ENCODE peak calls at places on chromosomes 6 and 20, in four cellular contexts. C is amniotic stem cell, L is SK-N-DZ, B is cardiac muscle cell. D is an unnamed sample.

GRCh38 chr6:162491637-162492036 is 235.9 kb downstream of the PRKN start:
- DNase-seq in L (no peak), C (no peak), B (peak; percentile 52), D (no peak)

GRCh38 chr6:135832186-135832585 is 19.3 kb upstream of the PDE7B start:
- DNase-seq in C (no peak), B (no peak), L (no peak), D (no peak)

GRCh38 chr6:74087898-74088297 is 391.9 kb downstream of the CD109 start:
- DNase-seq in B (no peak), C (no peak), L (no peak), D (no peak)

GRCh38 chr20:36700438-36700837 is 45.5 kb downstream of the NDRG3 start:
- DNase-seq in B (no peak), C (no peak), L (peak; percentile 45), D (no peak)

GRCh38 chr6:168131464-168132415 is 52.7 kb upstream of the FRMD1 start:
- DNase-seq in C (no peak), L (no peak), B (peak; percentile 21), D (no peak)

GRCh38 chr6:24753545-24753944 is 21.2 kb upstream of the GMNN start:
- DNase-seq in L (no peak), C (no peak), B (no peak), D (no peak)

GRCh38 chr6:109290143-109290931 is 91.9 kb downstream of the CD164 start:
- DNase-seq in C (no peak), B (no peak), L (no peak), D (no peak)

GRCh38 chr20:63371346-63371865 is 10.3 kb upstream of the CHRNA4 start:
- DNase-seq in C (no peak), B (no peak), L (no peak), D (no peak)

GRCh38 chr6:167856999-167857660 is 30.4 kb downstream of the AFDN start:
- DNase-seq in B (peak; percentile 49), C (no peak), L (peak; percentile 27), D (no peak)

GRCh38 chr20:3172126-3172932 is 1.0 kb downstream of the LZTS3 start:
- DNase-seq in L (no peak), B (no peak), C (no peak), D (no peak)

GRCh38 chr6:157181649-157182048 is 141.7 kb downstream of the TMEM242 start:
- DNase-seq in L (no peak), B (no peak), C (no peak), D (no peak)

GRCh38 chr20:56247954-56248782 is at the start of gene MC3R:
- DNase-seq in C (no peak), L (peak; percentile 55), B (peak; percentile 2), D (no peak)

GRCh38 chr6:69617163-69617562 is 179.6 kb downstream of the LMBRD1 start:
- DNase-seq in B (no peak), C (no peak), L (no peak), D (no peak)

GRCh38 chr20:59571591-59572314 is 32.6 kb upstream of the PHACTR3 start:
- DNase-seq in B (peak; percentile 59), C (peak; percentile 56), L (peak; percentile 86), D (no peak)

GRCh38 chr20:63740070-63740500 is 509 bp downstream of the SLC2A4RG start:
- DNase-seq in B (peak; percentile 64), L (no peak), C (no peak), D (no peak)

GRCh38 chr6:135883045-135883444 is 31.5 kb downstream of the PDE7B start:
- DNase-seq in C (no peak), B (no peak), L (no peak), D (no peak)

GRCh38 chr6:157832250-157832967 is 9.4 kb downstream of the SNX9 start:
- DNase-seq in B (no peak), C (no peak), L (no peak), D (no peak)

GRCh38 chr20:19460386-19460785 is 247.9 kb downstream of the SLC24A3 start:
- DNase-seq in C (peak; percentile 10), L (no peak), B (no peak), D (peak; percentile 10)

GRCh38 chr6:13538084-13538483 is 36.3 kb upstream of the SIRT5 start:
- DNase-seq in B (peak; percentile 53), L (peak; percentile 21), C (peak; percentile 27), D (no peak)

GRCh38 chr6:63649269-63649668 is 13.7 kb downstream of the PHF3 start:
- DNase-seq in B (no peak), C (no peak), L (no peak), D (no peak)

GRCh38 chr6:161104966-161105365 is 113.4 kb downstream of the MAP3K4 start:
- DNase-seq in L (no peak), B (no peak), C (no peak), D (no peak)

GRCh38 chr6:4262506-4262905 is 127.1 kb upstream of the ECI2 start:
- DNase-seq in C (no peak), B (no peak), L (no peak), D (no peak)

GRCh38 chr20:59824711-59825562 is 108.5 kb downstream of the SYCP2 start:
- DNase-seq in B (no peak), C (no peak), L (no peak), D (no peak)

GRCh38 chr6:118280210-118280609 is 267.9 kb upstream of the PLN start:
- DNase-seq in C (no peak), B (no peak), L (no peak), D (no peak)

GRCh38 chr6:43120938-43121913 is 45.1 kb downstream of the PTK7 start:
- DNase-seq in B (no peak), L (no peak), C (peak; percentile 93), D (peak; percentile 99)

GRCh38 chr20:43658068-43658722 is 8.7 kb upstream of the MYBL2 start:
- DNase-seq in B (no peak), C (peak; percentile 3), L (no peak), D (no peak)

GRCh38 chr6:44071670-44072451 is 55.4 kb downstream of the MRPL14 start:
- DNase-seq in B (no peak), L (no peak), C (no peak), D (peak; percentile 94)

GRCh38 chr20:9574182-9574581 is 59.8 kb downstream of the LAMP5 start:
- DNase-seq in C (no peak), B (no peak), L (no peak), D (no peak)

GRCh38 chr6:16314311-16314710 is 75.9 kb downstream of the GMPR start:
- DNase-seq in B (no peak), L (no peak), C (no peak), D (no peak)

GRCh38 chr20:4666001-4666470 is 55.7 kb upstream of the PRND start:
- DNase-seq in B (no peak), C (peak; percentile 47), L (no peak), D (no peak)

GRCh38 chr6:27297857-27298730 is 14.0 kb downstream of the POM121L2 start:
- DNase-seq in B (no peak), L (peak; percentile 10), C (no peak), D (no peak)

GRCh38 chr20:17735206-17735804 is 35.5 kb downstream of the BANF2 start:
- DNase-seq in C (no peak), L (no peak), B (no peak), D (peak; percentile 7)

GRCh38 chr6:44630125-44631028 is 242.9 kb downstream of the CDC5L start:
- DNase-seq in C (no peak), L (peak; percentile 69), B (peak; percentile 69), D (no peak)

D was measured in AG04449.